ENCODE peak calls at places on chromosomes 7 and 10, in four cellular contexts. U is BE2C, C is neural crest cell, M is iPS-NIHi11. F is an unnamed sample.

GRCh38 chr7:2544541-2545188 is 10.7 kb downstream of the BRAT1 start:
- DNase-seq in U (no peak), C (no peak), M (peak), F (no peak)

GRCh38 chr7:101363734-101364374 is 1.2 kb downstream of the COL26A1 start:
- DNase-seq in U (peak), C (peak), M (peak), F (peak)

GRCh38 chr7:47576909-47577255 is 5.0 kb downstream of the TNS3 start:
- DNase-seq in U (no peak), C (no peak), M (no peak), F (no peak)

GRCh38 chr7:150994141-150994837 is 3.5 kb downstream of the NOS3 start:
- DNase-seq in U (peak), C (no peak), M (no peak), F (no peak)

GRCh38 chr7:151383638-151384351 is 26.0 kb downstream of the WDR86 start:
- DNase-seq in U (no peak), C (no peak), M (no peak), F (no peak)

GRCh38 chr10:5574642-5575131 is 49.9 kb downstream of the CALML3 start:
- DNase-seq in U (no peak), C (no peak), M (no peak), F (no peak)

GRCh38 chr10:653991-654646 is 35.3 kb downstream of the DIP2C start:
- DNase-seq in U (no peak), C (no peak), M (no peak), F (no peak)

GRCh38 chr7:16026253-16027020 is 340.0 kb upstream of the MEOX2 start:
- DNase-seq in U (no peak), C (no peak), M (no peak), F (no peak)

GRCh38 chr10:126049741-126050140 is 153.4 kb downstream of the FANK1 start:
- DNase-seq in U (peak), C (no peak), M (no peak), F (peak)

GRCh38 chr10:48792687-48793096 is 108.0 kb downstream of the WDFY4 start:
- DNase-seq in U (no peak), C (no peak), M (no peak), F (peak)

GRCh38 chr7:16446508-16446907 is 19.0 kb downstream of the SOSTDC1 start:
- DNase-seq in U (no peak), C (no peak), M (no peak), F (no peak)

GRCh38 chr7:50037106-50037505 is 55.9 kb downstream of the ZPBP start:
- DNase-seq in U (no peak), C (no peak), M (no peak), F (no peak)

GRCh38 chr7:121994625-121995410 is 121.9 kb downstream of the PTPRZ1 start:
- DNase-seq in U (peak), C (peak), M (peak), F (peak)

GRCh38 chr10:98403812-98404504 is 11.0 kb downstream of the PYROXD2 start:
- DNase-seq in U (no peak), C (no peak), M (no peak), F (peak)

GRCh38 chr10:46523881-46524470 is 32.5 kb downstream of the GPRIN2 start:
- DNase-seq in U (no peak), C (no peak), M (no peak), F (peak)

GRCh38 chr7:81159402-81159801 is 240.6 kb upstream of the SEMA3C start:
- DNase-seq in U (peak), C (no peak), M (no peak), F (no peak)